ENCODE peak calls at places on chromosome 6, in nine cellular contexts. One of them, this sample, is unnamed.

GRCh38 chr6:1895721-1896120 is 286.0 kb downstream of the FOXC1 start:
- DNase-seq in stimulated activated naive CD8-positive, alpha-beta T cell treated with anti-CD3 and anti-CD28 coated beads, Interleukin-15, amount 100 ng/mL, for 72 hours: no peak
- DNase-seq in AML-193: no peak
- DNase-seq in RPMI7951: no peak
- DNase-seq in activated CD4-positive, alpha-beta T cell treated with anti-CD3 and anti-CD28 coated beads, Interleukin-2, amount 50 U/mL, for 48 hours: no peak
- DNase-seq in psoas muscle: no peak
- DNase-seq in right atrium auricular region: no peak
- DNase-seq in skeletal muscle cell: no peak
- DNase-seq in GM23338: no peak
- DNase-seq in this sample: no peak

GRCh38 chr6:106097368-106098231 is 11.5 kb downstream of the PRDM1 start:
- DNase-seq in RPMI7951: peak; percentile 54
- DNase-seq in activated CD4-positive, alpha-beta T cell treated with anti-CD3 and anti-CD28 coated beads, Interleukin-2, amount 50 U/mL, for 48 hours: no peak
- DNase-seq in skeletal muscle cell: no peak
- DNase-seq in right atrium auricular region: no peak
- DNase-seq in AML-193: peak; percentile 77
- DNase-seq in GM23338: no peak
- DNase-seq in psoas muscle: no peak
- DNase-seq in stimulated activated naive CD8-positive, alpha-beta T cell treated with anti-CD3 and anti-CD28 coated beads, Interleukin-15, amount 100 ng/mL, for 72 hours: peak; percentile 67
- DNase-seq in this sample: no peak

GRCh38 chr6:100460650-100461204 is 4.0 kb downstream of the SIM1 start:
- DNase-seq in psoas muscle: no peak
- DNase-seq in skeletal muscle cell: no peak
- DNase-seq in right atrium auricular region: no peak
- DNase-seq in stimulated activated naive CD8-positive, alpha-beta T cell treated with anti-CD3 and anti-CD28 coated beads, Interleukin-15, amount 100 ng/mL, for 72 hours: no peak
- DNase-seq in activated CD4-positive, alpha-beta T cell treated with anti-CD3 and anti-CD28 coated beads, Interleukin-2, amount 50 U/mL, for 48 hours: no peak
- DNase-seq in GM23338: peak; percentile 81
- DNase-seq in AML-193: no peak
- DNase-seq in RPMI7951: no peak
- DNase-seq in this sample: peak; percentile 22

GRCh38 chr6:139187489-139187888 is 52.6 kb downstream of the HECA start:
- DNase-seq in skeletal muscle cell: no peak
- DNase-seq in RPMI7951: no peak
- DNase-seq in activated CD4-positive, alpha-beta T cell treated with anti-CD3 and anti-CD28 coated beads, Interleukin-2, amount 50 U/mL, for 48 hours: no peak
- DNase-seq in stimulated activated naive CD8-positive, alpha-beta T cell treated with anti-CD3 and anti-CD28 coated beads, Interleukin-15, amount 100 ng/mL, for 72 hours: no peak
- DNase-seq in AML-193: no peak
- DNase-seq in right atrium auricular region: no peak
- DNase-seq in GM23338: no peak
- DNase-seq in psoas muscle: no peak
- DNase-seq in this sample: no peak

GRCh38 chr6:119818876-119819275 is 469.3 kb upstream of the MAN1A1 start:
- DNase-seq in right atrium auricular region: no peak
- DNase-seq in psoas muscle: no peak
- DNase-seq in RPMI7951: no peak
- DNase-seq in GM23338: no peak
- DNase-seq in skeletal muscle cell: no peak
- DNase-seq in AML-193: no peak
- DNase-seq in activated CD4-positive, alpha-beta T cell treated with anti-CD3 and anti-CD28 coated beads, Interleukin-2, amount 50 U/mL, for 48 hours: no peak
- DNase-seq in stimulated activated naive CD8-positive, alpha-beta T cell treated with anti-CD3 and anti-CD28 coated beads, Interleukin-15, amount 100 ng/mL, for 72 hours: no peak
- DNase-seq in this sample: no peak

GRCh38 chr6:146950351-146950835 is 253.8 kb upstream of the STXBP5 start:
- DNase-seq in psoas muscle: no peak
- DNase-seq in GM23338: no peak
- DNase-seq in skeletal muscle cell: no peak
- DNase-seq in right atrium auricular region: no peak
- DNase-seq in AML-193: peak; percentile 69
- DNase-seq in stimulated activated naive CD8-positive, alpha-beta T cell treated with anti-CD3 and anti-CD28 coated beads, Interleukin-15, amount 100 ng/mL, for 72 hours: peak; percentile 29
- DNase-seq in RPMI7951: no peak
- DNase-seq in activated CD4-positive, alpha-beta T cell treated with anti-CD3 and anti-CD28 coated beads, Interleukin-2, amount 50 U/mL, for 48 hours: no peak
- DNase-seq in this sample: peak; percentile 20

GRCh38 chr6:99993533-99994251 is at the start of gene MCHR2:
- DNase-seq in psoas muscle: no peak
- DNase-seq in RPMI7951: no peak
- DNase-seq in GM23338: peak; percentile 71
- DNase-seq in right atrium auricular region: no peak
- DNase-seq in AML-193: no peak
- DNase-seq in stimulated activated naive CD8-positive, alpha-beta T cell treated with anti-CD3 and anti-CD28 coated beads, Interleukin-15, amount 100 ng/mL, for 72 hours: no peak
- DNase-seq in skeletal muscle cell: no peak
- DNase-seq in activated CD4-positive, alpha-beta T cell treated with anti-CD3 and anti-CD28 coated beads, Interleukin-2, amount 50 U/mL, for 48 hours: no peak
- DNase-seq in this sample: peak; percentile 5

GRCh38 chr6:27129095-27129815 is 118.2 kb upstream of the PRSS16 start:
- DNase-seq in GM23338: no peak
- DNase-seq in AML-193: no peak
- DNase-seq in right atrium auricular region: no peak
- DNase-seq in stimulated activated naive CD8-positive, alpha-beta T cell treated with anti-CD3 and anti-CD28 coated beads, Interleukin-15, amount 100 ng/mL, for 72 hours: no peak
- DNase-seq in activated CD4-positive, alpha-beta T cell treated with anti-CD3 and anti-CD28 coated beads, Interleukin-2, amount 50 U/mL, for 48 hours: no peak
- DNase-seq in RPMI7951: peak; percentile 29
- DNase-seq in skeletal muscle cell: no peak
- DNase-seq in psoas muscle: no peak
- DNase-seq in this sample: no peak

GRCh38 chr6:64006246-64006645 is 370.6 kb downstream of the PHF3 start:
- DNase-seq in right atrium auricular region: no peak
- DNase-seq in skeletal muscle cell: no peak
- DNase-seq in GM23338: no peak
- DNase-seq in stimulated activated naive CD8-positive, alpha-beta T cell treated with anti-CD3 and anti-CD28 coated beads, Interleukin-15, amount 100 ng/mL, for 72 hours: no peak
- DNase-seq in activated CD4-positive, alpha-beta T cell treated with anti-CD3 and anti-CD28 coated beads, Interleukin-2, amount 50 U/mL, for 48 hours: no peak
- DNase-seq in RPMI7951: no peak
- DNase-seq in psoas muscle: no peak
- DNase-seq in AML-193: no peak
- DNase-seq in this sample: no peak

GRCh38 chr6:47169785-47170685 is 127.9 kb upstream of the ADGRF1 start:
- DNase-seq in psoas muscle: no peak
- DNase-seq in skeletal muscle cell: peak; percentile 75
- DNase-seq in GM23338: no peak
- DNase-seq in right atrium auricular region: no peak
- DNase-seq in activated CD4-positive, alpha-beta T cell treated with anti-CD3 and anti-CD28 coated beads, Interleukin-2, amount 50 U/mL, for 48 hours: no peak
- DNase-seq in stimulated activated naive CD8-positive, alpha-beta T cell treated with anti-CD3 and anti-CD28 coated beads, Interleukin-15, amount 100 ng/mL, for 72 hours: no peak
- DNase-seq in AML-193: no peak
- DNase-seq in RPMI7951: peak; percentile 99
- DNase-seq in this sample: no peak

GRCh38 chr6:63477422-63478040 is 94.7 kb upstream of the LOC128125822 start:
- DNase-seq in psoas muscle: no peak
- DNase-seq in activated CD4-positive, alpha-beta T cell treated with anti-CD3 and anti-CD28 coated beads, Interleukin-2, amount 50 U/mL, for 48 hours: no peak
- DNase-seq in AML-193: no peak
- DNase-seq in stimulated activated naive CD8-positive, alpha-beta T cell treated with anti-CD3 and anti-CD28 coated beads, Interleukin-15, amount 100 ng/mL, for 72 hours: no peak
- DNase-seq in right atrium auricular region: no peak
- DNase-seq in GM23338: no peak
- DNase-seq in RPMI7951: no peak
- DNase-seq in skeletal muscle cell: no peak
- DNase-seq in this sample: no peak

GRCh38 chr6:139765825-139766285 is 391.4 kb upstream of the CITED2 start:
- DNase-seq in skeletal muscle cell: no peak
- DNase-seq in right atrium auricular region: no peak
- DNase-seq in RPMI7951: peak; percentile 77
- DNase-seq in activated CD4-positive, alpha-beta T cell treated with anti-CD3 and anti-CD28 coated beads, Interleukin-2, amount 50 U/mL, for 48 hours: no peak
- DNase-seq in AML-193: no peak
- DNase-seq in GM23338: no peak
- DNase-seq in psoas muscle: no peak
- DNase-seq in stimulated activated naive CD8-positive, alpha-beta T cell treated with anti-CD3 and anti-CD28 coated beads, Interleukin-15, amount 100 ng/mL, for 72 hours: no peak
- DNase-seq in this sample: peak; percentile 58

GRCh38 chr6:113645576-113645970 is 211.6 kb upstream of the MARCKS start:
- DNase-seq in skeletal muscle cell: peak; percentile 96
- DNase-seq in stimulated activated naive CD8-positive, alpha-beta T cell treated with anti-CD3 and anti-CD28 coated beads, Interleukin-15, amount 100 ng/mL, for 72 hours: no peak
- DNase-seq in AML-193: no peak
- DNase-seq in RPMI7951: peak; percentile 97
- DNase-seq in right atrium auricular region: no peak
- DNase-seq in activated CD4-positive, alpha-beta T cell treated with anti-CD3 and anti-CD28 coated beads, Interleukin-2, amount 50 U/mL, for 48 hours: no peak
- DNase-seq in psoas muscle: no peak
- DNase-seq in GM23338: no peak
- DNase-seq in this sample: peak; percentile 97

GRCh38 chr6:157226761-157227160 is 96.6 kb downstream of the TMEM242 start:
- DNase-seq in psoas muscle: no peak
- DNase-seq in GM23338: no peak
- DNase-seq in AML-193: no peak
- DNase-seq in skeletal muscle cell: no peak
- DNase-seq in activated CD4-positive, alpha-beta T cell treated with anti-CD3 and anti-CD28 coated beads, Interleukin-2, amount 50 U/mL, for 48 hours: no peak
- DNase-seq in RPMI7951: no peak
- DNase-seq in stimulated activated naive CD8-positive, alpha-beta T cell treated with anti-CD3 and anti-CD28 coated beads, Interleukin-15, amount 100 ng/mL, for 72 hours: no peak
- DNase-seq in right atrium auricular region: no peak
- DNase-seq in this sample: no peak

GRCh38 chr6:167855825-167856425 is 29.2 kb downstream of the AFDN start:
- DNase-seq in psoas muscle: no peak
- DNase-seq in stimulated activated naive CD8-positive, alpha-beta T cell treated with anti-CD3 and anti-CD28 coated beads, Interleukin-15, amount 100 ng/mL, for 72 hours: peak; percentile 10
- DNase-seq in GM23338: no peak
- DNase-seq in RPMI7951: peak; percentile 95
- DNase-seq in AML-193: no peak
- DNase-seq in activated CD4-positive, alpha-beta T cell treated with anti-CD3 and anti-CD28 coated beads, Interleukin-2, amount 50 U/mL, for 48 hours: no peak
- DNase-seq in skeletal muscle cell: peak; percentile 94
- DNase-seq in right atrium auricular region: no peak
- DNase-seq in this sample: peak; percentile 80

GRCh38 chr6:119174879-119175817 is 96.7 kb upstream of the FAM184A start:
- DNase-seq in activated CD4-positive, alpha-beta T cell treated with anti-CD3 and anti-CD28 coated beads, Interleukin-2, amount 50 U/mL, for 48 hours: no peak
- DNase-seq in GM23338: no peak
- DNase-seq in AML-193: no peak
- DNase-seq in psoas muscle: no peak
- DNase-seq in skeletal muscle cell: no peak
- DNase-seq in right atrium auricular region: no peak
- DNase-seq in stimulated activated naive CD8-positive, alpha-beta T cell treated with anti-CD3 and anti-CD28 coated beads, Interleukin-15, amount 100 ng/mL, for 72 hours: no peak
- DNase-seq in RPMI7951: no peak
- DNase-seq in this sample: no peak

GRCh38 chr6:43396408-43397149 is 27.1 kb upstream of the ZNF318 start:
- DNase-seq in stimulated activated naive CD8-positive, alpha-beta T cell treated with anti-CD3 and anti-CD28 coated beads, Interleukin-15, amount 100 ng/mL, for 72 hours: no peak
- DNase-seq in skeletal muscle cell: no peak
- DNase-seq in psoas muscle: no peak
- DNase-seq in activated CD4-positive, alpha-beta T cell treated with anti-CD3 and anti-CD28 coated beads, Interleukin-2, amount 50 U/mL, for 48 hours: no peak
- DNase-seq in GM23338: peak; percentile 29
- DNase-seq in AML-193: no peak
- DNase-seq in right atrium auricular region: no peak
- DNase-seq in RPMI7951: no peak
- DNase-seq in this sample: no peak

GRCh38 chr6:2749972-2750600 is 636 bp downstream of the MYLK4 start:
- DNase-seq in right atrium auricular region: peak; percentile 76
- DNase-seq in psoas muscle: peak; percentile 66
- DNase-seq in RPMI7951: peak; percentile 53
- DNase-seq in AML-193: peak; percentile 84
- DNase-seq in stimulated activated naive CD8-positive, alpha-beta T cell treated with anti-CD3 and anti-CD28 coated beads, Interleukin-15, amount 100 ng/mL, for 72 hours: peak; percentile 57
- DNase-seq in skeletal muscle cell: no peak
- DNase-seq in GM23338: peak; percentile 71
- DNase-seq in activated CD4-positive, alpha-beta T cell treated with anti-CD3 and anti-CD28 coated beads, Interleukin-2, amount 50 U/mL, for 48 hours: peak; percentile 75
- DNase-seq in this sample: peak; percentile 37

GRCh38 chr6:34990971-34991560 is 102.0 kb downstream of the ANKS1A start:
- DNase-seq in skeletal muscle cell: peak; percentile 51
- DNase-seq in AML-193: no peak
- DNase-seq in stimulated activated naive CD8-positive, alpha-beta T cell treated with anti-CD3 and anti-CD28 coated beads, Interleukin-15, amount 100 ng/mL, for 72 hours: no peak
- DNase-seq in activated CD4-positive, alpha-beta T cell treated with anti-CD3 and anti-CD28 coated beads, Interleukin-2, amount 50 U/mL, for 48 hours: no peak
- DNase-seq in right atrium auricular region: no peak
- DNase-seq in GM23338: no peak
- DNase-seq in RPMI7951: no peak
- DNase-seq in psoas muscle: no peak
- DNase-seq in this sample: no peak

GRCh38 chr6:158165919-158166416 is 2.1 kb downstream of the SERAC1 start:
- DNase-seq in psoas muscle: no peak
- DNase-seq in AML-193: no peak
- DNase-seq in GM23338: no peak
- DNase-seq in right atrium auricular region: no peak
- DNase-seq in skeletal muscle cell: no peak
- DNase-seq in RPMI7951: no peak
- DNase-seq in stimulated activated naive CD8-positive, alpha-beta T cell treated with anti-CD3 and anti-CD28 coated beads, Interleukin-15, amount 100 ng/mL, for 72 hours: no peak
- DNase-seq in activated CD4-positive, alpha-beta T cell treated with anti-CD3 and anti-CD28 coated beads, Interleukin-2, amount 50 U/mL, for 48 hours: no peak
- DNase-seq in this sample: no peak

GRCh38 chr6:170206317-170206621 is 84.6 kb downstream of the DLL1 start:
- DNase-seq in skeletal muscle cell: no peak
- DNase-seq in GM23338: no peak
- DNase-seq in right atrium auricular region: peak; percentile 32
- DNase-seq in psoas muscle: no peak
- DNase-seq in activated CD4-positive, alpha-beta T cell treated with anti-CD3 and anti-CD28 coated beads, Interleukin-2, amount 50 U/mL, for 48 hours: no peak
- DNase-seq in AML-193: no peak
- DNase-seq in stimulated activated naive CD8-positive, alpha-beta T cell treated with anti-CD3 and anti-CD28 coated beads, Interleukin-15, amount 100 ng/mL, for 72 hours: no peak
- DNase-seq in RPMI7951: no peak
- DNase-seq in this sample: no peak

GRCh38 chr6:52284131-52284459 is 447 bp downstream of the MCM3 start:
- DNase-seq in skeletal muscle cell: no peak
- DNase-seq in right atrium auricular region: peak; percentile 63
- DNase-seq in GM23338: peak; percentile 93
- DNase-seq in AML-193: no peak
- DNase-seq in psoas muscle: peak; percentile 54
- DNase-seq in RPMI7951: peak; percentile 42
- DNase-seq in activated CD4-positive, alpha-beta T cell treated with anti-CD3 and anti-CD28 coated beads, Interleukin-2, amount 50 U/mL, for 48 hours: peak; percentile 68
- DNase-seq in stimulated activated naive CD8-positive, alpha-beta T cell treated with anti-CD3 and anti-CD28 coated beads, Interleukin-15, amount 100 ng/mL, for 72 hours: no peak
- DNase-seq in this sample: peak; percentile 60